ENCODE peak calls at places on chromosomes 1 and 21, in four cellular contexts. F is GM12878, P is HepG2, Z is K562. Y is an unnamed sample.

GRCh38 chr1:66282885-66283284 is 251.1 kb upstream of the SGIP1 start:
- DNase-seq in F (no peak), P (no peak), Z (no peak), Y (no peak)

GRCh38 chr1:107617921-107618320 is 347.1 kb downstream of the VAV3 start:
- DNase-seq in P (no peak), Z (no peak), F (no peak), Y (peak)

GRCh38 chr1:109111386-109112055 is 2.4 kb upstream of the ELAPOR1 start:
- DNase-seq in P (no peak), Z (no peak), F (no peak), Y (no peak)

GRCh38 chr1:236394016-236394481 is at the start of gene EDARADD:
- DNase-seq in Z (no peak), F (no peak), P (no peak), Y (no peak)

GRCh38 chr1:2786329-2787162 is 14.9 kb downstream of the TTC34 start:
- DNase-seq in Z (peak), P (no peak), F (no peak), Y (peak)

GRCh38 chr21:35120631-35121180 is 71.6 kb upstream of the RUNX1 start:
- DNase-seq in P (no peak), Z (no peak), F (no peak), Y (no peak)

GRCh38 chr21:36728371-36729111 is 29.6 kb downstream of the SIM2 start:
- DNase-seq in F (no peak), P (no peak), Z (no peak), Y (no peak)

GRCh38 chr1:234722904-234723588 is 113.1 kb upstream of the IRF2BP2 start:
- DNase-seq in F (no peak), P (peak), Z (peak), Y (no peak)

GRCh38 chr1:41682149-41682548 is 197.7 kb upstream of the EDN2 start:
- DNase-seq in P (no peak), F (no peak), Z (no peak), Y (no peak)

GRCh38 chr1:53943490-53944043 is 1.9 kb downstream of the IFT25 start:
- DNase-seq in F (no peak), P (no peak), Z (no peak), Y (no peak)

GRCh38 chr1:58964880-58965279 is 181.0 kb upstream of the JUN start:
- DNase-seq in P (peak), F (no peak), Z (no peak), Y (no peak)

GRCh38 chr1:157968503-157968902 is 24.9 kb upstream of the KIRREL1 start:
- DNase-seq in P (no peak), Z (no peak), F (no peak), Y (no peak)

GRCh38 chr1:24805534-24806301 is 60.5 kb downstream of the CLIC4 start:
- DNase-seq in Z (no peak), F (no peak), P (no peak), Y (no peak)

GRCh38 chr1:87950369-87950768 is 621.7 kb downstream of the LMO4 start:
- DNase-seq in F (no peak), P (no peak), Z (no peak), Y (no peak)

GRCh38 chr21:43619856-43620255 is 39.4 kb downstream of the HSF2BP start:
- DNase-seq in Z (no peak), P (no peak), F (no peak), Y (no peak)

GRCh38 chr1:184409011-184409410 is 22.2 kb downstream of the C1orf21 start:
- DNase-seq in Z (no peak), P (no peak), F (no peak), Y (no peak)

GRCh38 chr1:75171876-75172275 is 37.7 kb downstream of the LHX8 start:
- DNase-seq in P (no peak), F (no peak), Z (no peak), Y (no peak)

GRCh38 chr1:180158149-180159147 is 3.8 kb downstream of the QSOX1 start:
- DNase-seq in F (no peak), P (no peak), Z (no peak), Y (no peak)

GRCh38 chr1:56477164-56478111 is 101.9 kb downstream of the PLPP3 start:
- DNase-seq in Z (no peak), P (peak), F (peak), Y (peak)

DNA sequence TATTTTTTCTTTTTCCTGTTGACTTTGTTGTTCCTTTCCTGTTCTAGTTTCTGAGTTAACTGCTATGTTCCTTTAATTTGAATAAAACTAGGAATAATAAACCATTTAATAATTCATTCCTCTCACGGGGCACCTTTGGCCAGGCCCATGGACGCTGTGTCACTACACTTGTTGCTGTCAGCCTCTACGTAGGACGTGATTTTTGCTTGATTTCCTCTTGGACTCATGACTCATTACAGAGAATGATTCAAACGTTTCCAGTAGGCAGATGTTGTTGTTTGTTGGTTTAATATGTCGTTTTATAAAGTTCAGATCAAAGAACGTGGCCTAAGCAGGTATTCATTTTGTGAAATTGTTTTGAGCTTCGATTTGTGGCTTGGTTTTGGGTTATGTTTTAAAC is 9.1 kb upstream of the SLC19A1 start:
- DNase-seq in F (peak), Z (no peak), P (no peak), Y (no peak)
- TF ChIP-seq NR2C2 in F (no peak), Z (no peak), P (no peak), Y (no peak)

GRCh38 chr1:220727523-220727922 is 20.6 kb upstream of the MTARC2 start:
- DNase-seq in F (no peak), P (no peak), Z (no peak), Y (no peak)

GRCh38 chr1:220732137-220732536 is 16.0 kb upstream of the MTARC2 start:
- DNase-seq in F (no peak), Z (no peak), P (no peak), Y (no peak)

GRCh38 chr1:220732621-220733020 is 15.5 kb upstream of the MTARC2 start:
- DNase-seq in P (no peak), Z (no peak), F (no peak), Y (no peak)

DNA sequence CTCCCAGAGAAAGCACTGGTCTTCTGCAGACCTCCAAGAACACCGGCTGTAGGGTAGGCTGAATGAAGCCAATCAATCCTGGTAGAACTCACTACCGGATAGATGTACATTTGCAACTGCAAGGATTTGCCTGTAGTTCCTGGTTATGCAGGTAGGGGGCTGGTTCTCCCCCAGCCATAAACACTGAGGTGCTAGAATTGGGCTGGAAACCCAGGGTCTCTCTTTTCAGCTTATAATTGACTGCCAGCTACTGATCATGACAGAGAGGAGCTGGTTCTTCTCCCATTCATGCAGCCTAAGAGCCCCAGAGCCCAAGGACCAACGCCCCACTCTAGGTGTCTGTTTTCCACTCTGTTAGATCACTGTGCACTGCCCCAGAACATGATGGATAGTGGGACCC is 21.5 kb upstream of the MTARC2 start:
- DNase-seq in Z (peak), F (no peak), P (no peak), Y (peak)
- TF ChIP-seq NR2C2 in Z (no peak), F (no peak), P (no peak), Y (no peak)

GRCh38 chr1:47894718-47895393 is 102.3 kb downstream of the TRABD2B start:
- DNase-seq in F (no peak), P (no peak), Z (no peak), Y (peak)
- TF ChIP-seq NR2C2 in F (no peak), P (no peak), Z (no peak), Y (no peak)

GRCh38 chr1:19411612-19412011 is 73.7 kb downstream of the CAPZB start:
- DNase-seq in P (no peak), Z (no peak), F (peak), Y (no peak)
- TF ChIP-seq NR2C2 in P (no peak), Z (no peak), F (no peak), Y (no peak)

GRCh38 chr1:219778110-219778509 is 150.2 kb downstream of the SLC30A10 start:
- DNase-seq in F (no peak), P (no peak), Z (no peak), Y (no peak)
- TF ChIP-seq NR2C2 in F (no peak), P (no peak), Z (no peak), Y (no peak)

DNA sequence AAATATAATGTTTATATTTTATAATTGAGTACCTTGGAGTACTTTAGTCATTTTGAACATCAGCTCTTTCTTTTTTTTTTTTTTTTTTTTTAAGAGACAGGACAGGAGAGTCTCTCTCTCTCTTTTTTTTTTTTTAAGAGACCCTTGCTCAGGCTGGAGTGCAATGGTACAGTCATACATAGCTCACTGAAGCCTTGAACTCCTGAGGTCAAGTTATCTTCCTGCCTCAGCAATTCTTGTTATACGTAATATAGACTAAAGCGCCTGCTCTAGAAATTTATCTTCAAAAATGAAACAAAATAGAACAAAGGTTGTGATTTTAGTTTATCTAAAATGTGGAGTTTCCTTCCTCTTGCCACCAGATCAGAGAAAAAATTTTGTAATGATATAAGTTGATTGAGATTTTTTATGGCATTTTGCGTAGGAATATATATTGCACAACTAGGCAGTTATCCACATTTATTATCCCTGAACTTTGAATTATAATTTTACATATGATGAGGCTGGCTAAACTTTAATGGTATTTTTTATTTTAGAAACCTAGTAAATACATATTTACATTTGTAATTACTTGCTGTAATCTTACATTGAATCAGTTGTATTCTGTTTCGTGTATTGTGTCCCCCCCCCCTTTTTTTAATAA is 44.2 kb downstream of the MTF2 start:
- DNase-seq in Z (no peak), P (no peak), F (no peak), Y (no peak)
- TF ChIP-seq NR2C2 in Z (no peak), P (no peak), F (no peak), Y (no peak)

DNA sequence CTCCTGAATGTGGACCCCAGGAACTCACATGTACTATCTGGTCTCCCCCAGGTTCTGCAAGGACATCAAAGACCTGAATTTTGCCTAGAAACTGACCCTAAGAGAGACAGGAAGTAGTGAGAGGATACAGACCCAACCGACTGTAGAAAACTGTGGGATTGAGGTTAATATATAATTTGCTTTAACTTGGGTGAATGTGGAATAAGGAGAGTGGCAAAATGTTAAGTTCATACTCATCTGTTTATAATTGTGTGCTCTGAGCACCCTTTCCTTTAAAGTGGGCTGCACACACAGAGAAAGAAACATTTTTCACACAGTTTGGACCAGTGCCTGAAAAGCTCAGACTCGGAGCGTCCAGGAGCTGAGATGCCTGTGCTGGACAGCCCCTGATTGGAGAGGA is 37.1 kb downstream of the ROR1 start:
- DNase-seq in F (no peak), Z (no peak), P (no peak), Y (no peak)
- TF ChIP-seq NR2C2 in F (no peak), Z (no peak), P (no peak), Y (no peak)

GRCh38 chr21:33434770-33435360 is 31.7 kb downstream of the IFNGR2 start:
- DNase-seq in Z (no peak), P (no peak), F (peak), Y (no peak)
- TF ChIP-seq NR2C2 in Z (no peak), P (no peak), F (no peak), Y (no peak)

Y was measured in WTC11.